ENCODE peak calls at places on chromosomes 4 and X, in four cellular contexts. One of them, this sample, is unnamed.
A peak's percentile ranks its signal among the peaks of the same experiment; 100 is the strongest.

GRCh38 chrX:137747231-137747630 is 181.3 kb downstream of the ZIC3 start:
- DNase-seq in COR-L47: no peak
- DNase-seq in EL: no peak
- DNase-seq in anterior cingulate cortex: no peak
- DNase-seq in this sample: no peak

GRCh38 chr4:16516796-16517413 is 290.6 kb upstream of the TAPT1 start:
- DNase-seq in COR-L47: peak; percentile 17
- DNase-seq in EL: peak; percentile 62
- DNase-seq in anterior cingulate cortex: peak; percentile 61
- DNase-seq in this sample: peak; percentile 67

GRCh38 chrX:14095702-14096101 is 66.0 kb upstream of the GEMIN8 start:
- DNase-seq in COR-L47: no peak
- DNase-seq in EL: peak; percentile 18
- DNase-seq in anterior cingulate cortex: no peak
- DNase-seq in this sample: peak; percentile 38

GRCh38 chr4:8709729-8710360 is 117.3 kb downstream of the CPZ start:
- DNase-seq in COR-L47: no peak
- DNase-seq in EL: no peak
- DNase-seq in anterior cingulate cortex: no peak
- DNase-seq in this sample: no peak

GRCh38 chrX:151789179-151789800 is 54.7 kb downstream of the CNGA2 start:
- DNase-seq in COR-L47: no peak
- DNase-seq in EL: peak; percentile 82
- DNase-seq in anterior cingulate cortex: no peak
- DNase-seq in this sample: peak; percentile 94

GRCh38 chr4:145315828-145316227 is 135.4 kb upstream of the OTUD4 start:
- DNase-seq in COR-L47: no peak
- DNase-seq in EL: no peak
- DNase-seq in anterior cingulate cortex: no peak
- DNase-seq in this sample: no peak

GRCh38 chrX:153588782-153589446 is 10.0 kb downstream of the CCNQ start:
- DNase-seq in COR-L47: no peak
- DNase-seq in EL: no peak
- DNase-seq in anterior cingulate cortex: no peak
- DNase-seq in this sample: no peak

GRCh38 chr4:155207534-155208257 is 740 bp upstream of the NPY2R start:
- DNase-seq in COR-L47: no peak
- DNase-seq in EL: no peak
- DNase-seq in anterior cingulate cortex: peak; percentile 51
- DNase-seq in this sample: no peak

GRCh38 chr4:174010547-174010946 is 272.9 kb downstream of the FBXO8 start:
- DNase-seq in COR-L47: no peak
- DNase-seq in EL: no peak
- DNase-seq in anterior cingulate cortex: no peak
- DNase-seq in this sample: no peak

GRCh38 chr4:156390599-156391296 is 437.1 kb upstream of the CTSO start:
- DNase-seq in COR-L47: no peak
- DNase-seq in EL: no peak
- DNase-seq in anterior cingulate cortex: peak; percentile 4
- DNase-seq in this sample: no peak

GRCh38 chrX:134935286-134935685 is 55.5 kb upstream of the SMIM10 start:
- DNase-seq in COR-L47: no peak
- DNase-seq in EL: no peak
- DNase-seq in anterior cingulate cortex: no peak
- DNase-seq in this sample: no peak

GRCh38 chr4:153638999-153639398 is 45.1 kb upstream of the TLR2 start:
- DNase-seq in COR-L47: no peak
- DNase-seq in EL: no peak
- DNase-seq in anterior cingulate cortex: no peak
- DNase-seq in this sample: no peak

GRCh38 chr4:39118034-39118658 is 56.1 kb downstream of the KLHL5 start:
- DNase-seq in COR-L47: no peak
- DNase-seq in EL: no peak
- DNase-seq in anterior cingulate cortex: no peak
- DNase-seq in this sample: no peak

GRCh38 chr4:80199947-80200346 is 2.6 kb downstream of the PRDM8 start:
- DNase-seq in COR-L47: no peak
- DNase-seq in EL: no peak
- DNase-seq in anterior cingulate cortex: no peak
- DNase-seq in this sample: no peak

GRCh38 chr4:174314770-174315169 is 31.1 kb downstream of the CEP44 start:
- DNase-seq in COR-L47: no peak
- DNase-seq in EL: peak; percentile 69
- DNase-seq in anterior cingulate cortex: no peak
- DNase-seq in this sample: peak; percentile 42

GRCh38 chr4:97548943-97549583 is 594.2 kb downstream of the STPG2 start:
- DNase-seq in COR-L47: no peak
- DNase-seq in EL: no peak
- DNase-seq in anterior cingulate cortex: no peak
- DNase-seq in this sample: no peak

GRCh38 chr4:117949621-117950020 is 84.7 kb upstream of the NDST3 start:
- DNase-seq in COR-L47: no peak
- DNase-seq in EL: no peak
- DNase-seq in anterior cingulate cortex: no peak
- DNase-seq in this sample: no peak

GRCh38 chr4:10144479-10144878 is 27.9 kb upstream of the WDR1 start:
- DNase-seq in COR-L47: no peak
- DNase-seq in EL: no peak
- DNase-seq in anterior cingulate cortex: no peak
- DNase-seq in this sample: no peak

GRCh38 chr4:6331018-6331417 is 61.4 kb downstream of the WFS1 start:
- DNase-seq in COR-L47: no peak
- DNase-seq in EL: peak; percentile 27
- DNase-seq in anterior cingulate cortex: no peak
- DNase-seq in this sample: no peak

GRCh38 chr4:7944568-7945220 is 5.0 kb upstream of the AFAP1 start:
- DNase-seq in COR-L47: no peak
- DNase-seq in EL: no peak
- DNase-seq in anterior cingulate cortex: no peak
- DNase-seq in this sample: no peak

GRCh38 chr4:138909605-138910004 is 106.0 kb upstream of the NOCT start:
- DNase-seq in COR-L47: no peak
- DNase-seq in EL: no peak
- DNase-seq in anterior cingulate cortex: no peak
- DNase-seq in this sample: no peak

GRCh38 chr4:4443821-4444220 is 56.9 kb downstream of the NSG1 start:
- DNase-seq in COR-L47: no peak
- DNase-seq in EL: peak; percentile 63
- DNase-seq in anterior cingulate cortex: no peak
- DNase-seq in this sample: peak; percentile 61

GRCh38 chrX:130170752-130171445 is 863 bp upstream of the RAB33A start:
- DNase-seq in COR-L47: peak; percentile 84
- DNase-seq in EL: peak; percentile 47
- DNase-seq in anterior cingulate cortex: peak; percentile 90
- DNase-seq in this sample: peak; percentile 20

GRCh38 chr4:6548201-6548881 is 26.6 kb upstream of the MAN2B2 start:
- DNase-seq in COR-L47: peak; percentile 35
- DNase-seq in EL: peak; percentile 57
- DNase-seq in anterior cingulate cortex: no peak
- DNase-seq in this sample: peak; percentile 25

GRCh38 chrX:97539970-97540519 is 656.3 kb downstream of the RPA4 start:
- DNase-seq in COR-L47: no peak
- DNase-seq in EL: no peak
- DNase-seq in anterior cingulate cortex: no peak
- DNase-seq in this sample: no peak

GRCh38 chr4:10625130-10625529 is 59.4 kb downstream of the CLNK start:
- DNase-seq in COR-L47: peak; percentile 53
- DNase-seq in EL: no peak
- DNase-seq in anterior cingulate cortex: no peak
- DNase-seq in this sample: no peak

GRCh38 chr4:102826890-102827673 is at the start of gene UBE2D3:
- DNase-seq in COR-L47: peak; percentile 91
- DNase-seq in EL: peak; percentile 92
- DNase-seq in anterior cingulate cortex: peak; percentile 95
- DNase-seq in this sample: peak; percentile 94

GRCh38 chrX:70172226-70172625 is 5.1 kb upstream of the DGAT2L6 start:
- DNase-seq in COR-L47: no peak
- DNase-seq in EL: no peak
- DNase-seq in anterior cingulate cortex: no peak
- DNase-seq in this sample: no peak

GRCh38 chr4:42473071-42473684 is 75.9 kb downstream of the SHISA3 start:
- DNase-seq in COR-L47: no peak
- DNase-seq in EL: no peak
- DNase-seq in anterior cingulate cortex: no peak
- DNase-seq in this sample: no peak

GRCh38 chrX:136589966-136590365 is 58.0 kb downstream of the VGLL1 start:
- DNase-seq in COR-L47: no peak
- DNase-seq in EL: peak; percentile 6
- DNase-seq in anterior cingulate cortex: no peak
- DNase-seq in this sample: no peak

GRCh38 chrX:148135738-148136137 is 154.6 kb downstream of the FMR1NB start:
- DNase-seq in COR-L47: no peak
- DNase-seq in EL: no peak
- DNase-seq in anterior cingulate cortex: no peak
- DNase-seq in this sample: no peak